ENCODE peak calls at places on chromosomes 11 and 22, in four cellular contexts. T is GM23248; Z is psoas muscle; S is CD8-positive, alpha-beta T cell. I is an unnamed sample.

GRCh38 chr11:8259316-8259995 is 4.2 kb downstream of the LMO1 start:
- DNase-seq in T (no peak), Z (no peak), S (no peak), I (peak)

GRCh38 chr22:38291201-38291777 is 18.5 kb upstream of the TMEM184B start:
- DNase-seq in T (no peak), S (no peak), Z (no peak), I (no peak)

GRCh38 chr11:92311616-92312449 is 87.2 kb downstream of the FAT3 start:
- DNase-seq in S (no peak), Z (no peak), T (no peak), I (no peak)

GRCh38 chr11:27998552-27998951 is 109.4 kb downstream of the KIF18A start:
- DNase-seq in Z (no peak), T (no peak), S (no peak), I (no peak)

GRCh38 chr22:20106849-20107237 is 9.1 kb upstream of the RANBP1 start:
- DNase-seq in T (no peak), Z (no peak), S (no peak), I (no peak)

GRCh38 chr22:50221410-50222300 is 20.8 kb downstream of the SELENOO start:
- DNase-seq in Z (no peak), T (no peak), S (no peak), I (no peak)

GRCh38 chr11:113664069-113664980 is 41.8 kb downstream of the TMPRSS5 start:
- DNase-seq in Z (no peak), T (peak), S (no peak), I (no peak)

GRCh38 chr22:38638734-38639133 is 17.5 kb downstream of the FAM227A start:
- DNase-seq in S (no peak), Z (no peak), T (no peak), I (no peak)

GRCh38 chr11:69137148-69137844 is 18.4 kb upstream of the SMIM38 start:
- DNase-seq in Z (no peak), S (no peak), T (no peak), I (no peak)

GRCh38 chr11:46723359-46723680 is 4.3 kb downstream of the F2 start:
- DNase-seq in T (no peak), Z (no peak), S (no peak), I (no peak)

GRCh38 chr11:84870486-84870885 is 756.7 kb downstream of the DLG2 start:
- DNase-seq in T (no peak), Z (no peak), S (no peak), I (no peak)

GRCh38 chr11:131311746-131312145 is 58.7 kb upstream of the NTM start:
- DNase-seq in Z (no peak), S (no peak), T (no peak), I (no peak)

GRCh38 chr11:13638436-13638835 is 30.0 kb upstream of the FAR1 start:
- DNase-seq in Z (no peak), T (no peak), S (no peak), I (no peak)

GRCh38 chr11:12282676-12283075 is 94.7 kb upstream of the PARVA start:
- DNase-seq in T (no peak), Z (no peak), S (no peak), I (no peak)

GRCh38 chr11:126890561-126890960 is 110.0 kb downstream of the KIRREL3 start:
- DNase-seq in T (no peak), S (no peak), Z (no peak), I (no peak)

GRCh38 chr11:126308271-126308671 is 4.4 kb downstream of the DCPS start:
- DNase-seq in S (no peak), T (no peak), Z (no peak), I (no peak)

GRCh38 chr11:6618117-6619020 is 853 bp downstream of the TPP1 start:
- DNase-seq in S (peak), T (peak), Z (peak), I (peak)

GRCh38 chr11:113289341-113290187 is 24.8 kb upstream of the TTC12 start:
- DNase-seq in S (peak), T (peak), Z (peak), I (peak)

GRCh38 chr11:65639623-65640482 is 2.0 kb downstream of the SIPA1 start:
- DNase-seq in Z (no peak), T (no peak), S (peak), I (peak)

GRCh38 chr11:134514354-134514951 is 102.4 kb upstream of the B3GAT1 start:
- DNase-seq in Z (no peak), S (no peak), T (no peak), I (peak)

GRCh38 chr11:106642331-106642730 is 375.9 kb downstream of the GUCY1A2 start:
- DNase-seq in Z (no peak), S (no peak), T (no peak), I (no peak)

GRCh38 chr11:112247198-112247597 is 13.5 kb downstream of the PLET1 start:
- DNase-seq in T (peak), S (no peak), Z (no peak), I (no peak)

GRCh38 chr11:57406337-57406904 is 16.0 kb upstream of the PRG2 start:
- DNase-seq in T (peak), Z (no peak), S (no peak), I (no peak)

GRCh38 chr11:10878408-10879214 is 20.8 kb upstream of the ZBED5 start:
- DNase-seq in T (peak), Z (no peak), S (no peak), I (no peak)

GRCh38 chr11:71946144-71946571 is 17.3 kb downstream of the RNF121 start:
- DNase-seq in Z (no peak), S (no peak), T (peak), I (no peak)

GRCh38 chr22:24969588-24970301 is 17.2 kb downstream of the KIAA1671 start:
- DNase-seq in T (peak), S (no peak), Z (peak), I (no peak)

GRCh38 chr11:72238040-72238450 is 5.9 kb downstream of the PHOX2A start:
- DNase-seq in Z (peak), S (peak), T (peak), I (peak)

GRCh38 chr22:32854351-32854804 is 52.9 kb downstream of the TIMP3 start:
- DNase-seq in Z (no peak), T (peak), S (no peak), I (no peak)

GRCh38 chr22:38792833-38793232 is 1.1 kb downstream of the DNAL4 start:
- DNase-seq in Z (no peak), S (no peak), T (peak), I (no peak)

GRCh38 chr22:30397656-30398635 is 1.1 kb downstream of the SEC14L2 start:
- DNase-seq in Z (no peak), T (peak), S (no peak), I (no peak)

GRCh38 chr11:78045851-78046485 is 17.7 kb upstream of the THRSP start:
- DNase-seq in Z (peak), T (peak), S (peak), I (peak)

GRCh38 chr11:34899633-34900016 is 16.6 kb downstream of the APIP start:
- DNase-seq in T (no peak), Z (no peak), S (no peak), I (no peak)

GRCh38 chr11:64251986-64252837 is 882 bp downstream of the PLCB3 start:
- DNase-seq in Z (peak), S (no peak), T (peak), I (peak)

GRCh38 chr11:66008468-66009101 is 3.2 kb upstream of the CST6 start:
- DNase-seq in S (no peak), T (no peak), Z (no peak), I (no peak)

GRCh38 chr11:129373489-129373953 is 2.1 kb upstream of the BARX2 start:
- DNase-seq in Z (no peak), S (no peak), T (peak), I (no peak)

GRCh38 chr11:2533642-2534115 is 88.9 kb downstream of the KCNQ1 start:
- DNase-seq in S (peak), T (peak), Z (peak), I (peak)
- H3K27ac ChIP-seq in S (no peak), T (no peak), Z (no peak), I (peak)

GRCh38 chr11:93537767-93538261 is 5.4 kb downstream of the SMCO4 start:
- DNase-seq in S (no peak), T (peak), Z (peak), I (no peak)
- H3K4me3 ChIP-seq in S (no peak), T (no peak), Z (peak), I (no peak)

DNA sequence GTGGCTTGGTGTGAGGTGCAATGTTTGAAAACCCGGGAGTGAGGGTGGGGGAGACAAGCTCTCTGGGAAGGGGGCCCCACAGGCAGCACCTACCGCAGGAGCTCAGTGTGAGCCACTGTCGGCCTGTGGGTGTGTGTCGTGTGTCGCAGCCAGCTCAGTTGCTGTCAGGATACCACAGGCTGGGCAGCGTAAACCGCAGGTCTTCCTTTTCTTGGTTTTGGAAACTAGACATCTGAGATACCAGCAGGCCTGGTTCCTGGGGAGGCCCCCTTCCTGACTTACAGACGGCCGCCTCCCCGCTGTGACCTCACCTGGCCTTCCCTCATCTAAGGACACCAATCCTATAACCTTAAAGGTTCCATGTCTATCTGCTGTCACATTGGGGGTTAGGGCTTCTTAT is 19.4 kb downstream of the IRF7 start:
- DNase-seq in Z (no peak), S (no peak), T (no peak), I (no peak)
- H3K27ac ChIP-seq in Z (no peak), S (no peak), T (no peak), I (no peak)

GRCh38 chr22:44050766-44051747 is 27.0 kb downstream of the PARVB start:
- DNase-seq in T (no peak), Z (no peak), S (no peak), I (no peak)

GRCh38 chr22:44045171-44045570 is 21.1 kb downstream of the PARVB start:
- DNase-seq in Z (no peak), T (peak), S (no peak), I (no peak)

GRCh38 chr22:44049369-44050231 is 25.5 kb downstream of the PARVB start:
- DNase-seq in Z (no peak), S (no peak), T (no peak), I (no peak)

GRCh38 chr22:44046485-44047141 is 22.5 kb downstream of the PARVB start:
- DNase-seq in T (no peak), S (no peak), Z (no peak), I (no peak)

DNA sequence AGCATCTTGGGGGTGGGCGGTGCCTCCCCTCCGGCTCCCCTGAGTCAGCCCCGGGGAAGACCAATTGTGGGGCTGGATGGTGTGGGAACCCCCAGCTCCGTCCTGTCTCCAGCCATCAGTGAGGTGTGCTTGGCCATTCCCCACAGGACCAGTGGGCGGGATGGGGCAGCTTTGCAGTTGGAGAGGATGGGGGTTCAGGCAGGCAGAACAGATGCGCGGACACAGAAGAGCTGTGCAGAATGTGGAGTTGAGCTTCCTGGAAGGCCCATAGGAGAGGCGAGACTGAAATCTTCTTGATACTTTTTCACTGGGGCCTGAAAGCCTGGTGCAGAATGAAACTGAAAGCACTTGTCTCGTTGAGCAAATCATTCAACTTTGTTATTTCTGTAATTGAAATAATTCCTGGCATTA is 23.8 kb downstream of the PARVB start:
- DNase-seq in S (no peak), Z (no peak), T (peak), I (no peak)
- H3K4me3 ChIP-seq in S (no peak), Z (no peak), T (no peak), I (peak)

GRCh38 chr11:119692547-119692834 is 36.5 kb downstream of the NECTIN1 start:
- DNase-seq in Z (no peak), S (no peak), T (no peak), I (no peak)

GRCh38 chr11:119694334-119694733 is 34.7 kb downstream of the NECTIN1 start:
- DNase-seq in Z (no peak), T (no peak), S (no peak), I (no peak)

GRCh38 chr11:119691020-119691666 is 37.9 kb downstream of the NECTIN1 start:
- DNase-seq in Z (no peak), T (no peak), S (peak), I (no peak)

GRCh38 chr11:119691701-119692546 is 37.1 kb downstream of the NECTIN1 start:
- DNase-seq in S (no peak), T (no peak), Z (no peak), I (no peak)

DNA sequence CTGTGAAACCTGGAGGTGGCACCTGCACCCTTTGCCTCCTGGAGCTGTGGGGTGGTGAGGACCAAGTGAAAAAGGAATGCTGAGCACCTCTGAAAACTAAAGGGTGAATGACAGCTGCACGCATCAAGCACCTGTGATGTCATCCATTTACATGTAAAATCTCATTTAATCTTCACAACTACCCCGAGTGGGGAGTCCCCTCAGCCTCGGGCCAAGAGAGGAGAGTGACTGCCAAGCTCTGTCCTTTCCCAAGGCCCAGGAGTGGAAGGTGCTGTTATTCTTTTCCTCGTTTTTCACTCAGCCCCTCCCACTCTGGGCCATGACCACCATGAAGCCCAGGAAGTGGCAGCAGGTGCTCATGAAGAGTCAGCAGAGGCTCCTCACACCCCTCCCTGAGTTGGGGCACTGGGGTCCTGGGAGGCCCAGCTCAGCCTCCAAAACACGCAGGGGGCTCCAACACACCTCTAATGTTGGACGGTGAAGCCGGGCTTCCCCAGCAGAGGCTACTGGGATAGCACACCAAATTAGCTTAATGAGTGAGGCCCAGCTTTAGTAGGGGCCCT is 35.7 kb downstream of the NECTIN1 start:
- DNase-seq in T (no peak), Z (no peak), S (no peak), I (no peak)
- H3K27ac ChIP-seq in T (no peak), Z (no peak), S (no peak), I (no peak)

GRCh38 chr11:9613830-9614762 is 40.6 kb downstream of the WEE1 start:
- DNase-seq in S (peak), T (peak), Z (peak), I (peak)
- H3K4me3 ChIP-seq in S (peak), T (peak), Z (peak), I (peak)

GRCh38 chr22:35380013-35380412 is 883 bp upstream of the HMOX1 start:
- DNase-seq in T (peak), S (no peak), Z (no peak), I (peak)

GRCh38 chr22:35383679-35384071 is 2.8 kb downstream of the HMOX1 start:
- DNase-seq in Z (no peak), T (no peak), S (no peak), I (no peak)

GRCh38 chr22:35380537-35381423 is at the start of gene HMOX1:
- DNase-seq in S (peak), Z (peak), T (peak), I (peak)

GRCh38 chr22:35379146-35379993 is 1.5 kb upstream of the HMOX1 start:
- DNase-seq in Z (no peak), T (no peak), S (no peak), I (no peak)

DNA sequence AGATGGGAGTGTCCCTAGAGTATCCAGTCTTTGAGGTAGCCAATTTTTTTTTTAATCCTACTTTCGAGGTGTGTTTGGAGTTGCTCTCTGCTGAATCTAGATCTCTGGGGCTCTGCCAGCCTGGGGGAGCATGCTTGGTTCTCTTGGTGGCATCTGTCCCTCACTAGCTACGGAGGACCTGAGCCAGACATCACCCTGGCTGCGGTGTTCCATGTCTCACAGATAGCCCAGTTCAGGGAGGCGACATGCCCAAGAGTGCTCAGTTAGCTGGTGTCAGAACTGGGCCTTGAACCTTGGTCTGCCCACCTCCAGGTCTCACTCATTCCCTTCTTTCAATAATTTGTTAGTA is 502 bp downstream of the HMOX1 start:
- DNase-seq in S (no peak), T (no peak), Z (no peak), I (no peak)
- H3K27ac ChIP-seq in S (no peak), T (peak), Z (peak), I (peak)

GRCh38 chr11:59173964-59174663 is 2.2 kb downstream of the DTX4 start:
- DNase-seq in Z (no peak), S (no peak), T (peak), I (peak)
- H3K4me3 ChIP-seq in Z (peak), S (no peak), T (no peak), I (peak)

GRCh38 chr11:93507517-93507916 is 35.7 kb downstream of the SMCO4 start:
- DNase-seq in T (no peak), S (no peak), Z (no peak), I (no peak)
- H3K27ac ChIP-seq in T (no peak), S (no peak), Z (no peak), I (no peak)

GRCh38 chr11:60905047-60905446 is 1.3 kb downstream of the PRPF19 start:
- DNase-seq in T (peak), Z (no peak), S (no peak), I (no peak)
- H3K4me3 ChIP-seq in T (peak), Z (peak), S (peak), I (peak)